ENCODE peak calls at places on chromosomes 3 and 15, in seven cellular contexts. T is CD8-positive, alpha-beta memory T cell; F is activated gamma-delta T cell treated with Interleukin-2 at 50 U/mL for 16 hours; K is T1000; G is SJSA1; E is breast epithelium; U is H9. J is an unnamed sample.

GRCh38 chr15:28147827-28148226 is 48.7 kb upstream of the OCA2 start:
- DNase-seq in F (no peak), K (no peak), T (no peak), U (no peak), G (no peak), E (no peak), J (no peak)

GRCh38 chr3:96331341-96331740 is 483.1 kb upstream of the EPHA6 start:
- DNase-seq in U (no peak), E (no peak), F (no peak), K (no peak), T (no peak), G (no peak), J (no peak)

GRCh38 chr15:95944193-95944592 is 386.3 kb upstream of the NR2F2 start:
- DNase-seq in K (no peak), U (no peak), T (no peak), E (no peak), F (no peak), G (no peak), J (no peak)

GRCh38 chr3:131795382-131796085 is 239.3 kb downstream of the CPNE4 start:
- DNase-seq in K (no peak), U (no peak), G (no peak), T (no peak), F (no peak), E (no peak), J (no peak)

GRCh38 chr15:90214553-90215205 is 13.5 kb downstream of the SEMA4B start:
- DNase-seq in E (no peak), U (no peak), K (no peak), T (no peak), G (no peak), F (no peak), J (no peak)

GRCh38 chr3:65548848-65549625 is 489.7 kb downstream of the MAGI1 start:
- DNase-seq in U (peak; percentile 42), E (no peak), F (no peak), G (no peak), K (no peak), T (no peak), J (no peak)

GRCh38 chr3:156818890-156819289 is 7.3 kb upstream of the LEKR1 start:
- DNase-seq in G (peak; percentile 51), E (no peak), F (no peak), K (no peak), U (no peak), T (no peak), J (peak; percentile 50)

GRCh38 chr3:57078366-57079220 is 18.1 kb downstream of the SPATA12 start:
- DNase-seq in E (peak; percentile 55), K (peak; percentile 16), G (peak; percentile 14), U (peak; percentile 62), F (peak; percentile 9), T (no peak), J (peak; percentile 64)

GRCh38 chr3:160804762-160805161 is 48.7 kb downstream of the PPM1L start:
- DNase-seq in G (no peak), T (no peak), K (peak; percentile 25), U (no peak), E (no peak), F (no peak), J (peak; percentile 17)

GRCh38 chr3:102229062-102229655 is 205.7 kb upstream of the ZPLD1 start:
- DNase-seq in E (peak; percentile 57), F (peak; percentile 70), T (peak; percentile 58), G (peak; percentile 66), U (peak; percentile 81), K (peak; percentile 63), J (peak; percentile 12)

GRCh38 chr3:158731938-158732855 is at the start of gene RARRES1:
- DNase-seq in F (peak; percentile 14), T (no peak), E (peak; percentile 62), G (no peak), U (peak; percentile 55), K (no peak), J (no peak)

GRCh38 chr3:11117591-11117990 is 36.7 kb upstream of the HRH1 start:
- DNase-seq in T (no peak), U (no peak), F (no peak), E (no peak), G (no peak), K (no peak), J (no peak)

GRCh38 chr3:85255954-85256353 is 297.2 kb downstream of the CADM2 start:
- DNase-seq in K (no peak), T (no peak), F (no peak), E (no peak), G (no peak), U (no peak), J (no peak)

GRCh38 chr15:49083471-49084284 is 37.4 kb upstream of the SECISBP2L start:
- DNase-seq in E (no peak), K (no peak), F (no peak), U (no peak), T (no peak), G (no peak), J (no peak)

GRCh38 chr3:20583648-20584047 is 397.6 kb upstream of the SGO1 start:
- DNase-seq in T (no peak), U (no peak), F (no peak), K (no peak), G (no peak), E (no peak), J (no peak)

GRCh38 chr3:158788446-158788845 is 13.4 kb upstream of the MFSD1 start:
- DNase-seq in F (no peak), U (no peak), T (no peak), G (no peak), E (no peak), K (no peak), J (no peak)

GRCh38 chr15:55673287-55673686 is 69.7 kb downstream of the PRTG start:
- DNase-seq in G (no peak), T (no peak), F (no peak), E (no peak), K (no peak), U (no peak), J (no peak)

GRCh38 chr3:150022406-150023238 is 51.9 kb upstream of the PFN2 start:
- DNase-seq in U (peak; percentile 36), F (no peak), G (no peak), T (no peak), E (no peak), K (no peak), J (no peak)

GRCh38 chr15:54816406-54816805 is 380.3 kb downstream of the RSL24D1 start:
- DNase-seq in K (no peak), F (no peak), T (no peak), G (no peak), U (no peak), E (no peak), J (no peak)

GRCh38 chr3:38454179-38454883 is 641 bp downstream of the ACVR2B start:
- DNase-seq in E (peak; percentile 24), T (peak; percentile 13), G (peak; percentile 41), K (peak; percentile 35), F (no peak), U (no peak), J (peak; percentile 50)

GRCh38 chr15:57862761-57863160 is 156.2 kb downstream of the POLR2M start:
- DNase-seq in F (no peak), E (no peak), T (no peak), U (no peak), K (no peak), G (no peak), J (no peak)

GRCh38 chr3:127676921-127677351 is 4.2 kb downstream of the ABTB1 start:
- DNase-seq in F (no peak), U (no peak), E (no peak), K (no peak), T (no peak), G (no peak), J (no peak)